ENCODE peak calls at places on chromosomes 16 and 17, in six cellular contexts. One of them, this sample, is unnamed.

GRCh38 chr16:57386381-57386951 is 14.2 kb downstream of the CX3CL1 start:
- DNase-seq in fibroblast of lung: peak; percentile 59
- DNase-seq in K562: no peak
- DNase-seq in keratinocyte: no peak
- DNase-seq in HepG2: no peak
- DNase-seq in mesendoderm: no peak
- DNase-seq in this sample: no peak

GRCh38 chr16:89495121-89495520 is 4.8 kb upstream of the ANKRD11 start:
- DNase-seq in K562: no peak
- DNase-seq in HepG2: no peak
- DNase-seq in fibroblast of lung: peak; percentile 83
- DNase-seq in keratinocyte: no peak
- DNase-seq in mesendoderm: no peak
- DNase-seq in this sample: no peak

GRCh38 chr16:9919460-9919859 is 262.8 kb downstream of the GRIN2A start:
- DNase-seq in K562: no peak
- DNase-seq in HepG2: no peak
- DNase-seq in fibroblast of lung: no peak
- DNase-seq in mesendoderm: no peak
- DNase-seq in keratinocyte: no peak
- DNase-seq in this sample: no peak

GRCh38 chr16:85557976-85558589 is 55.0 kb upstream of the GSE1 start:
- DNase-seq in HepG2: no peak
- DNase-seq in keratinocyte: no peak
- DNase-seq in K562: peak; percentile 58
- DNase-seq in fibroblast of lung: no peak
- DNase-seq in mesendoderm: peak; percentile 59
- DNase-seq in this sample: no peak

GRCh38 chr16:86931410-86931941 is 353.1 kb downstream of the FOXL1 start:
- DNase-seq in mesendoderm: peak; percentile 48
- DNase-seq in fibroblast of lung: peak; percentile 74
- DNase-seq in K562: peak; percentile 36
- DNase-seq in keratinocyte: no peak
- DNase-seq in HepG2: no peak
- DNase-seq in this sample: no peak

GRCh38 chr17:37301288-37301687 is 74.5 kb upstream of the C17orf78 start:
- DNase-seq in K562: peak; percentile 54
- DNase-seq in keratinocyte: no peak
- DNase-seq in HepG2: no peak
- DNase-seq in fibroblast of lung: peak; percentile 43
- DNase-seq in mesendoderm: peak; percentile 56
- DNase-seq in this sample: no peak

GRCh38 chr16:8936421-8936820 is 27.3 kb downstream of the USP7 start:
- DNase-seq in K562: peak; percentile 67
- DNase-seq in mesendoderm: peak; percentile 90
- DNase-seq in fibroblast of lung: peak; percentile 30
- DNase-seq in HepG2: peak; percentile 70
- DNase-seq in keratinocyte: peak; percentile 17
- DNase-seq in this sample: peak; percentile 85

GRCh38 chr17:47213540-47213939 is 4.4 kb downstream of the MYL4 start:
- DNase-seq in fibroblast of lung: no peak
- DNase-seq in HepG2: no peak
- DNase-seq in mesendoderm: no peak
- DNase-seq in keratinocyte: no peak
- DNase-seq in K562: peak; percentile 82
- DNase-seq in this sample: no peak

GRCh38 chr16:50238868-50239301 is 27.5 kb upstream of the ADCY7 start:
- DNase-seq in mesendoderm: no peak
- DNase-seq in HepG2: no peak
- DNase-seq in K562: no peak
- DNase-seq in keratinocyte: no peak
- DNase-seq in fibroblast of lung: no peak
- DNase-seq in this sample: no peak

GRCh38 chr17:50647187-50647586 is 12.5 kb downstream of the ABCC3 start:
- DNase-seq in HepG2: no peak
- DNase-seq in keratinocyte: no peak
- DNase-seq in K562: no peak
- DNase-seq in mesendoderm: no peak
- DNase-seq in fibroblast of lung: no peak
- DNase-seq in this sample: no peak

GRCh38 chr16:89722392-89723278 is 1.3 kb downstream of the ZNF276 start:
- DNase-seq in keratinocyte: no peak
- DNase-seq in fibroblast of lung: peak; percentile 40
- DNase-seq in K562: peak; percentile 77
- DNase-seq in HepG2: no peak
- DNase-seq in mesendoderm: peak; percentile 28
- DNase-seq in this sample: peak; percentile 73

GRCh38 chr17:79627184-79627765 is 16.4 kb upstream of the RBFOX3 start:
- DNase-seq in K562: no peak
- DNase-seq in mesendoderm: no peak
- DNase-seq in keratinocyte: no peak
- DNase-seq in HepG2: no peak
- DNase-seq in fibroblast of lung: no peak
- DNase-seq in this sample: no peak

GRCh38 chr17:81814748-81815645 is 11.0 kb downstream of the GCGR start:
- DNase-seq in HepG2: peak; percentile 47
- DNase-seq in keratinocyte: no peak
- DNase-seq in K562: no peak
- DNase-seq in fibroblast of lung: no peak
- DNase-seq in mesendoderm: no peak
- DNase-seq in this sample: no peak

GRCh38 chr16:792221-792995 is 4.0 kb downstream of the CHTF18 start:
- DNase-seq in K562: no peak
- DNase-seq in fibroblast of lung: no peak
- DNase-seq in HepG2: no peak
- DNase-seq in keratinocyte: no peak
- DNase-seq in mesendoderm: no peak
- DNase-seq in this sample: no peak

GRCh38 chr16:794091-794842 is 5.8 kb downstream of the CHTF18 start:
- DNase-seq in K562: no peak
- DNase-seq in mesendoderm: no peak
- DNase-seq in HepG2: no peak
- DNase-seq in keratinocyte: no peak
- DNase-seq in fibroblast of lung: no peak
- DNase-seq in this sample: no peak

GRCh38 chr16:794853-795466 is 5.6 kb downstream of the GNG13 start:
- DNase-seq in K562: no peak
- DNase-seq in keratinocyte: no peak
- DNase-seq in mesendoderm: no peak
- DNase-seq in HepG2: no peak
- DNase-seq in fibroblast of lung: no peak
- DNase-seq in this sample: no peak

GRCh38 chr16:791131-791530 is 2.7 kb downstream of the CHTF18 start:
- DNase-seq in fibroblast of lung: no peak
- DNase-seq in K562: no peak
- DNase-seq in HepG2: no peak
- DNase-seq in keratinocyte: no peak
- DNase-seq in mesendoderm: no peak
- DNase-seq in this sample: no peak

GRCh38 chr16:793414-793813 is 5.0 kb downstream of the CHTF18 start:
- DNase-seq in keratinocyte: no peak
- DNase-seq in HepG2: no peak
- DNase-seq in K562: no peak
- DNase-seq in mesendoderm: no peak
- DNase-seq in fibroblast of lung: no peak
- DNase-seq in this sample: no peak
- H3K36me3 ChIP-seq in keratinocyte: peaks cover 4% of the 10 kb centered on the region
- H3K36me3 ChIP-seq in HepG2: peaks cover 6% of the 10 kb centered on the region
- H3K36me3 ChIP-seq in K562: peaks cover 69% of the 10 kb centered on the region
- H3K36me3 ChIP-seq in mesendoderm: peaks cover 9% of the 10 kb centered on the region
- H3K36me3 ChIP-seq in fibroblast of lung: peaks cover 8% of the 10 kb centered on the region
- H3K36me3 ChIP-seq in this sample: peaks cover 11% of the 10 kb centered on the region

DNA sequence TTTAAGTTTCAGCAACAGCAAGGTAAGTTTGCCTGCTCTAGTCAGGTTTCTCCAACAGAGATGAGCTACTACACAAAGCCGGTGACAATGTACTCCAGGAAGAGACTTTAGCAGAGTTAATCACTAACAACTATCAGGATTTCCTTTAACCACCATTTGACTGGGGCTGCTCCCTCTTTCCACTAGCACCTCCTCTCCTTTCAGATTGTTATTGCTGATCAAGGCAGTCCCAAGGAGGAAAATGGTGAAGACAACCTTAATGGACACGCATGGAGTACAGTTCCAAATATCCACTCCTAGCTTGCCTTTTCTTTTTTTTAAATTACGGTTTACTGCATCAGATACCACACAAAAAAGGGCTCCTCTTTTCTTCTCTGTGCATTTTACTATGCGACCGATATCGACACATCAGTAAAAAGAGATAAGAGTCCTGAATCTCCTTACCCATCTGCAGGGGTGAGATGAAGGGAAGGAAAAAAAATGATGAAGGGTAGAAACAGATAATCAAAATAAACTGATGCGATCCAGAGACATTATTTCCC is 30.9 kb downstream of the FAM222B start:
- DNase-seq in fibroblast of lung: peak; percentile 30
- DNase-seq in HepG2: peak; percentile 36
- DNase-seq in mesendoderm: peak; percentile 63
- DNase-seq in keratinocyte: no peak
- DNase-seq in K562: peak; percentile 67
- DNase-seq in this sample: peak; percentile 50
- H3K79me2 ChIP-seq in fibroblast of lung: peaks cover 21% of the 10 kb centered on the region
- H3K79me2 ChIP-seq in HepG2: peaks cover 52% of the 10 kb centered on the region
- H3K79me2 ChIP-seq in mesendoderm: peaks cover 25% of the 10 kb centered on the region
- H3K79me2 ChIP-seq in keratinocyte: peaks cover 58% of the 10 kb centered on the region
- H3K79me2 ChIP-seq in K562: peaks cover 96% of the 10 kb centered on the region
- H3K79me2 ChIP-seq in this sample: peaks cover 80% of the 10 kb centered on the region

DNA sequence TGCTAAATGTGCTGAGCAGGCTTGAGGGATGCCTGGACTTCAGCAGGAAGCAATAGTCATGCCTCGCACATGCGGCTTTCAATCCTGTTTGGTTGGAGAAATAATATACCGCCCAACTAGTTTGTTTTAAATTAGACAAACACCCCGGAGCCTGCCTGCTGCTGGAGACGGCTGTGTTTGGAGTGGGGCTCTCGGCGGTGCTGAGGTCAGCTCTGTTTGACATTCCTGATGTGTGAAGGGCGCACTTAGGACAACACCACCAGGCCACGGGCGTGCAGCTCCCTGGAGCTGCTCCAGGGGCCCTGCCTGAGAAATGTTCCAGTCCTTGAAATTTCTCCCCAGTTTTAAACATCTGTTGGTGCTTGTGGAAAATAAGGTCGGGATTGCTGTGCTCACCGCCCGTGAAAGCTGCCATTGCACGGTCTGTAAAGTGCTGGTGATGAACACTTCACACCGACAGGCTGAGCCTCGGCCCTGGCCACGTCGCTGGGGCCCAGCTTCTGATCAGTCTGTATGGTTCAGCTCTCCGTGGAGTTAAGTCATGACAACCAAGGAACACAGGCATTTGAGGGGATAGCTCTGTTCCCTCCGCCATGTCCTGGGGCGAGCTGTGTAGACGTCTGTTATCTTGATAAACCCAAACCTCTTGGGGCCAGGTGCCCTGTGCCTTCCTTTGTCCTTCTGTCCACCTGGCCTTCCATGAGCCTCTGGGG is 110.4 kb downstream of the METRNL start:
- DNase-seq in keratinocyte: no peak
- DNase-seq in fibroblast of lung: peak; percentile 95
- DNase-seq in K562: no peak
- DNase-seq in HepG2: peak; percentile 60
- DNase-seq in mesendoderm: no peak
- DNase-seq in this sample: no peak
- H3K9ac ChIP-seq in keratinocyte: no peak overlapping the region
- H3K9ac ChIP-seq in fibroblast of lung: no peak overlapping the region
- H3K9ac ChIP-seq in K562: no peak overlapping the region
- H3K9ac ChIP-seq in HepG2: no peak overlapping the region
- H3K9ac ChIP-seq in mesendoderm: no peak overlapping the region
- H3K9ac ChIP-seq in this sample: no peak overlapping the region

GRCh38 chr16:55871411-55872038 is 3.6 kb downstream of the CES5A start:
- DNase-seq in mesendoderm: no peak
- DNase-seq in keratinocyte: no peak
- DNase-seq in HepG2: peak; percentile 48
- DNase-seq in K562: no peak
- DNase-seq in fibroblast of lung: no peak
- DNase-seq in this sample: no peak

GRCh38 chr16:55876854-55877253 is 1.7 kb upstream of the CES5A start:
- DNase-seq in keratinocyte: no peak
- DNase-seq in K562: no peak
- DNase-seq in mesendoderm: peak; percentile 88
- DNase-seq in fibroblast of lung: no peak
- DNase-seq in HepG2: no peak
- DNase-seq in this sample: no peak

GRCh38 chr16:55872130-55872529 is 3.0 kb downstream of the CES5A start:
- DNase-seq in fibroblast of lung: no peak
- DNase-seq in HepG2: no peak
- DNase-seq in K562: no peak
- DNase-seq in mesendoderm: no peak
- DNase-seq in keratinocyte: no peak
- DNase-seq in this sample: no peak

GRCh38 chr16:55873122-55873521 is 2.1 kb downstream of the CES5A start:
- DNase-seq in mesendoderm: no peak
- DNase-seq in fibroblast of lung: no peak
- DNase-seq in K562: no peak
- DNase-seq in keratinocyte: no peak
- DNase-seq in HepG2: no peak
- DNase-seq in this sample: no peak

GRCh38 chr16:55875273-55875672 is at the start of gene CES5A:
- DNase-seq in fibroblast of lung: no peak
- DNase-seq in K562: no peak
- DNase-seq in keratinocyte: no peak
- DNase-seq in HepG2: no peak
- DNase-seq in mesendoderm: no peak
- DNase-seq in this sample: no peak
- H3K36me3 ChIP-seq in fibroblast of lung: no peaks in the 10 kb centered on the region
- H3K36me3 ChIP-seq in K562: no peaks in the 10 kb centered on the region
- H3K36me3 ChIP-seq in keratinocyte: no peaks in the 10 kb centered on the region
- H3K36me3 ChIP-seq in HepG2: no peaks in the 10 kb centered on the region
- H3K36me3 ChIP-seq in mesendoderm: no peaks in the 10 kb centered on the region
- H3K36me3 ChIP-seq in this sample: no peaks in the 10 kb centered on the region

GRCh38 chr17:59649886-59650285 is 30.2 kb downstream of the CLTC start:
- DNase-seq in HepG2: no peak
- DNase-seq in mesendoderm: no peak
- DNase-seq in K562: no peak
- DNase-seq in fibroblast of lung: no peak
- DNase-seq in keratinocyte: no peak
- DNase-seq in this sample: no peak
- H3K79me2 ChIP-seq in HepG2: peaks cover 30% of the 10 kb centered on the region
- H3K79me2 ChIP-seq in mesendoderm: peaks cover 2% of the 10 kb centered on the region
- H3K79me2 ChIP-seq in K562: peaks cover 59% of the 10 kb centered on the region
- H3K79me2 ChIP-seq in fibroblast of lung: peaks cover 74% of the 10 kb centered on the region
- H3K79me2 ChIP-seq in keratinocyte: peaks cover 63% of the 10 kb centered on the region
- H3K79me2 ChIP-seq in this sample: peaks cover 84% of the 10 kb centered on the region

GRCh38 chr17:54898576-54898975 is 2.1 kb upstream of the TOM1L1 start:
- DNase-seq in fibroblast of lung: no peak
- DNase-seq in K562: no peak
- DNase-seq in keratinocyte: no peak
- DNase-seq in HepG2: no peak
- DNase-seq in mesendoderm: no peak
- DNase-seq in this sample: no peak

GRCh38 chr17:54899721-54900456 is 763 bp upstream of the TOM1L1 start:
- DNase-seq in keratinocyte: no peak
- DNase-seq in mesendoderm: peak; percentile 89
- DNase-seq in fibroblast of lung: no peak
- DNase-seq in K562: peak; percentile 51
- DNase-seq in HepG2: peak; percentile 27
- DNase-seq in this sample: no peak

GRCh38 chr17:54900457-54901229 is at the start of gene TOM1L1:
- DNase-seq in K562: peak; percentile 77
- DNase-seq in fibroblast of lung: peak; percentile 53
- DNase-seq in HepG2: peak; percentile 87
- DNase-seq in keratinocyte: peak; percentile 11
- DNase-seq in mesendoderm: peak; percentile 88
- DNase-seq in this sample: no peak

GRCh38 chr17:54901230-54901847 is 687 bp downstream of the TOM1L1 start:
- DNase-seq in K562: no peak
- DNase-seq in mesendoderm: peak; percentile 39
- DNase-seq in keratinocyte: peak; percentile 33
- DNase-seq in fibroblast of lung: peak; percentile 68
- DNase-seq in HepG2: peak; percentile 16
- DNase-seq in this sample: no peak

GRCh38 chr17:54899201-54899600 is 1.5 kb upstream of the TOM1L1 start:
- DNase-seq in keratinocyte: no peak
- DNase-seq in HepG2: no peak
- DNase-seq in mesendoderm: peak; percentile 16
- DNase-seq in fibroblast of lung: no peak
- DNase-seq in K562: no peak
- DNase-seq in this sample: no peak
- H3K9ac ChIP-seq in keratinocyte: no peak overlapping the region
- H3K9ac ChIP-seq in HepG2: no peak overlapping the region
- H3K9ac ChIP-seq in mesendoderm: no peak overlapping the region
- H3K9ac ChIP-seq in fibroblast of lung: no peak overlapping the region
- H3K9ac ChIP-seq in K562: no peak overlapping the region
- H3K9ac ChIP-seq in this sample: no peak overlapping the region